ENCODE peak calls at places on chromosomes 3 and 15, in six cellular contexts. T, F, K, H, U and Z are unnamed samples.

GRCh38 chr3:52268036-52268435 is 10.4 kb downstream of the WDR82 start:
- DNase-seq in T (no peak), K (no peak), H (no peak), F (no peak), U (no peak), Z (peak)

GRCh38 chr3:186849392-186849975 is 7.0 kb downstream of the ADIPOQ start:
- DNase-seq in F (no peak), T (peak), H (no peak), U (peak), K (no peak), Z (no peak)

GRCh38 chr15:65723786-65724354 is 68.2 kb downstream of the DENND4A start:
- DNase-seq in H (no peak), K (no peak), U (no peak), F (no peak), T (no peak), Z (no peak)

GRCh38 chr3:141546586-141546985 is 59.8 kb downstream of the RASA2 start:
- DNase-seq in T (no peak), U (no peak), K (no peak), F (no peak), H (no peak), Z (no peak)

GRCh38 chr15:49415171-49415570 is 7.9 kb upstream of the FGF7 start:
- DNase-seq in K (no peak), T (no peak), F (no peak), H (no peak), U (no peak), Z (no peak)

GRCh38 chr3:141840737-141841544 is 35.5 kb upstream of the ATP1B3 start:
- DNase-seq in U (no peak), H (no peak), K (peak), T (no peak), F (no peak), Z (no peak)

GRCh38 chr3:31772781-31773180 is 208.3 kb downstream of the OSBPL10 start:
- DNase-seq in T (peak), H (no peak), F (no peak), K (no peak), U (no peak), Z (no peak)

GRCh38 chr3:128784228-128784627 is 58.2 kb downstream of the RAB7A start:
- DNase-seq in U (peak), K (no peak), T (peak), H (peak), F (no peak), Z (peak)

GRCh38 chr3:187368251-187368733 is at the start of gene RTP4:
- DNase-seq in F (no peak), K (no peak), H (no peak), U (no peak), T (peak), Z (no peak)

GRCh38 chr3:143998266-143998665 is 26.6 kb downstream of the DIPK2A start:
- DNase-seq in T (no peak), U (no peak), F (no peak), H (no peak), K (no peak), Z (no peak)